ENCODE peak calls at places on chromosomes 4 and X, in five cellular contexts. One of them, this sample, is unnamed.

GRCh38 chr4:148497258-148497657 is 55.0 kb upstream of the NR3C2 start:
- DNase-seq in activated gamma-delta T cell treated with Interleukin-2 at 50 U/mL for 16 hours: no peak
- DNase-seq in stimulated activated CD8-positive, alpha-beta memory T cell treated with anti-CD3 and anti-CD28 coated beads, Interleukin-15, amount 100 ng/mL, for 24 hours: no peak
- DNase-seq in iris pigment epithelial cell: no peak
- DNase-seq in lower leg skin: no peak
- DNase-seq in this sample: no peak

GRCh38 chrX:47743504-47743903 is 84.5 kb upstream of the UXT start:
- DNase-seq in activated gamma-delta T cell treated with Interleukin-2 at 50 U/mL for 16 hours: no peak
- DNase-seq in stimulated activated CD8-positive, alpha-beta memory T cell treated with anti-CD3 and anti-CD28 coated beads, Interleukin-15, amount 100 ng/mL, for 24 hours: no peak
- DNase-seq in iris pigment epithelial cell: peak
- DNase-seq in lower leg skin: no peak
- DNase-seq in this sample: no peak

GRCh38 chr4:107213880-107214279 is 177.8 kb upstream of the DKK2 start:
- DNase-seq in activated gamma-delta T cell treated with Interleukin-2 at 50 U/mL for 16 hours: no peak
- DNase-seq in stimulated activated CD8-positive, alpha-beta memory T cell treated with anti-CD3 and anti-CD28 coated beads, Interleukin-15, amount 100 ng/mL, for 24 hours: no peak
- DNase-seq in iris pigment epithelial cell: peak
- DNase-seq in lower leg skin: no peak
- DNase-seq in this sample: no peak

GRCh38 chr4:166501941-166502382 is 628.9 kb downstream of the TLL1 start:
- DNase-seq in activated gamma-delta T cell treated with Interleukin-2 at 50 U/mL for 16 hours: no peak
- DNase-seq in stimulated activated CD8-positive, alpha-beta memory T cell treated with anti-CD3 and anti-CD28 coated beads, Interleukin-15, amount 100 ng/mL, for 24 hours: no peak
- DNase-seq in iris pigment epithelial cell: peak
- DNase-seq in lower leg skin: no peak
- DNase-seq in this sample: peak

GRCh38 chr4:108637856-108638255 is 12.5 kb upstream of the OSTC start:
- DNase-seq in activated gamma-delta T cell treated with Interleukin-2 at 50 U/mL for 16 hours: no peak
- DNase-seq in stimulated activated CD8-positive, alpha-beta memory T cell treated with anti-CD3 and anti-CD28 coated beads, Interleukin-15, amount 100 ng/mL, for 24 hours: no peak
- DNase-seq in iris pigment epithelial cell: no peak
- DNase-seq in lower leg skin: no peak
- DNase-seq in this sample: no peak

GRCh38 chr4:55125087-55125721 is at the start of gene KDR:
- DNase-seq in activated gamma-delta T cell treated with Interleukin-2 at 50 U/mL for 16 hours: no peak
- DNase-seq in stimulated activated CD8-positive, alpha-beta memory T cell treated with anti-CD3 and anti-CD28 coated beads, Interleukin-15, amount 100 ng/mL, for 24 hours: no peak
- DNase-seq in iris pigment epithelial cell: peak
- DNase-seq in lower leg skin: peak
- DNase-seq in this sample: peak

GRCh38 chrX:37470711-37471110 is 100.8 kb upstream of the LANCL3 start:
- DNase-seq in activated gamma-delta T cell treated with Interleukin-2 at 50 U/mL for 16 hours: no peak
- DNase-seq in stimulated activated CD8-positive, alpha-beta memory T cell treated with anti-CD3 and anti-CD28 coated beads, Interleukin-15, amount 100 ng/mL, for 24 hours: no peak
- DNase-seq in iris pigment epithelial cell: no peak
- DNase-seq in lower leg skin: no peak
- DNase-seq in this sample: no peak

GRCh38 chrX:26914232-26914631 is 548.9 kb downstream of the PPP4R3C start:
- DNase-seq in activated gamma-delta T cell treated with Interleukin-2 at 50 U/mL for 16 hours: no peak
- DNase-seq in stimulated activated CD8-positive, alpha-beta memory T cell treated with anti-CD3 and anti-CD28 coated beads, Interleukin-15, amount 100 ng/mL, for 24 hours: no peak
- DNase-seq in iris pigment epithelial cell: peak
- DNase-seq in lower leg skin: no peak
- DNase-seq in this sample: no peak

GRCh38 chrX:16300831-16301230 is 133.6 kb downstream of the MAGEB17 start:
- DNase-seq in activated gamma-delta T cell treated with Interleukin-2 at 50 U/mL for 16 hours: no peak
- DNase-seq in stimulated activated CD8-positive, alpha-beta memory T cell treated with anti-CD3 and anti-CD28 coated beads, Interleukin-15, amount 100 ng/mL, for 24 hours: no peak
- DNase-seq in iris pigment epithelial cell: no peak
- DNase-seq in lower leg skin: no peak
- DNase-seq in this sample: no peak

GRCh38 chr4:6322067-6322760 is 52.6 kb downstream of the WFS1 start:
- DNase-seq in activated gamma-delta T cell treated with Interleukin-2 at 50 U/mL for 16 hours: no peak
- DNase-seq in stimulated activated CD8-positive, alpha-beta memory T cell treated with anti-CD3 and anti-CD28 coated beads, Interleukin-15, amount 100 ng/mL, for 24 hours: no peak
- DNase-seq in iris pigment epithelial cell: no peak
- DNase-seq in lower leg skin: no peak
- DNase-seq in this sample: no peak

GRCh38 chr4:54107951-54108740 is 8.2 kb downstream of the GSX2 start:
- DNase-seq in activated gamma-delta T cell treated with Interleukin-2 at 50 U/mL for 16 hours: no peak
- DNase-seq in stimulated activated CD8-positive, alpha-beta memory T cell treated with anti-CD3 and anti-CD28 coated beads, Interleukin-15, amount 100 ng/mL, for 24 hours: no peak
- DNase-seq in iris pigment epithelial cell: no peak
- DNase-seq in lower leg skin: no peak
- DNase-seq in this sample: no peak

GRCh38 chr4:124711469-124712416 is 789 bp downstream of the ANKRD50 start:
- DNase-seq in activated gamma-delta T cell treated with Interleukin-2 at 50 U/mL for 16 hours: no peak
- DNase-seq in stimulated activated CD8-positive, alpha-beta memory T cell treated with anti-CD3 and anti-CD28 coated beads, Interleukin-15, amount 100 ng/mL, for 24 hours: no peak
- DNase-seq in iris pigment epithelial cell: peak
- DNase-seq in lower leg skin: no peak
- DNase-seq in this sample: no peak

GRCh38 chrX:104696667-104697066 is 130.7 kb downstream of the IL1RAPL2 start:
- DNase-seq in activated gamma-delta T cell treated with Interleukin-2 at 50 U/mL for 16 hours: no peak
- DNase-seq in stimulated activated CD8-positive, alpha-beta memory T cell treated with anti-CD3 and anti-CD28 coated beads, Interleukin-15, amount 100 ng/mL, for 24 hours: no peak
- DNase-seq in iris pigment epithelial cell: no peak
- DNase-seq in lower leg skin: no peak
- DNase-seq in this sample: no peak

GRCh38 chr4:10115657-10116624 is 658 bp downstream of the WDR1 start:
- DNase-seq in activated gamma-delta T cell treated with Interleukin-2 at 50 U/mL for 16 hours: peak
- DNase-seq in stimulated activated CD8-positive, alpha-beta memory T cell treated with anti-CD3 and anti-CD28 coated beads, Interleukin-15, amount 100 ng/mL, for 24 hours: no peak
- DNase-seq in iris pigment epithelial cell: no peak
- DNase-seq in lower leg skin: peak
- DNase-seq in this sample: no peak

GRCh38 chr4:98260047-98260578 is 1.1 kb upstream of the RAP1GDS1 start:
- DNase-seq in activated gamma-delta T cell treated with Interleukin-2 at 50 U/mL for 16 hours: no peak
- DNase-seq in stimulated activated CD8-positive, alpha-beta memory T cell treated with anti-CD3 and anti-CD28 coated beads, Interleukin-15, amount 100 ng/mL, for 24 hours: peak
- DNase-seq in iris pigment epithelial cell: peak
- DNase-seq in lower leg skin: peak
- DNase-seq in this sample: peak

GRCh38 chr4:168856312-168856711 is 153.7 kb downstream of the CBR4 start:
- DNase-seq in activated gamma-delta T cell treated with Interleukin-2 at 50 U/mL for 16 hours: no peak
- DNase-seq in stimulated activated CD8-positive, alpha-beta memory T cell treated with anti-CD3 and anti-CD28 coated beads, Interleukin-15, amount 100 ng/mL, for 24 hours: no peak
- DNase-seq in iris pigment epithelial cell: peak
- DNase-seq in lower leg skin: no peak
- DNase-seq in this sample: no peak

GRCh38 chr4:131046821-131047220 is 1950.9 kb downstream of the C4orf33 start:
- DNase-seq in activated gamma-delta T cell treated with Interleukin-2 at 50 U/mL for 16 hours: no peak
- DNase-seq in stimulated activated CD8-positive, alpha-beta memory T cell treated with anti-CD3 and anti-CD28 coated beads, Interleukin-15, amount 100 ng/mL, for 24 hours: no peak
- DNase-seq in iris pigment epithelial cell: no peak
- DNase-seq in lower leg skin: no peak
- DNase-seq in this sample: no peak

GRCh38 chr4:5638976-5639375 is 69.4 kb downstream of the EVC2 start:
- DNase-seq in activated gamma-delta T cell treated with Interleukin-2 at 50 U/mL for 16 hours: no peak
- DNase-seq in stimulated activated CD8-positive, alpha-beta memory T cell treated with anti-CD3 and anti-CD28 coated beads, Interleukin-15, amount 100 ng/mL, for 24 hours: no peak
- DNase-seq in iris pigment epithelial cell: peak
- DNase-seq in lower leg skin: peak
- DNase-seq in this sample: no peak

GRCh38 chr4:74624351-74625151 is 169.8 kb downstream of the BTC start:
- DNase-seq in activated gamma-delta T cell treated with Interleukin-2 at 50 U/mL for 16 hours: no peak
- DNase-seq in stimulated activated CD8-positive, alpha-beta memory T cell treated with anti-CD3 and anti-CD28 coated beads, Interleukin-15, amount 100 ng/mL, for 24 hours: no peak
- DNase-seq in iris pigment epithelial cell: peak
- DNase-seq in lower leg skin: no peak
- DNase-seq in this sample: no peak

This sample was measured in mesothelial cell of epicardium.